ENCODE peak calls at places on chromosomes 3 and 15, in six cellular contexts. Q, R, B, D, G and K are unnamed samples.

GRCh38 chr3:197494366-197495058 is 61.3 kb downstream of the BDH1 start:
- DNase-seq in Q (no peak), R (no peak), B (peak), D (no peak), G (no peak), K (no peak)

GRCh38 chr3:29850641-29851040 is 569.8 kb downstream of the RBMS3 start:
- DNase-seq in Q (no peak), R (no peak), B (no peak), D (no peak), G (no peak), K (no peak)

GRCh38 chr3:148943531-148944200 is 47.7 kb upstream of the GYG1 start:
- DNase-seq in Q (no peak), R (peak), B (peak), D (peak), G (no peak), K (peak)

GRCh38 chr15:39720721-39721611 is 61.7 kb downstream of the FSIP1 start:
- DNase-seq in Q (no peak), R (no peak), B (peak), D (no peak), G (no peak), K (peak)

GRCh38 chr3:38027466-38028465 is 1.7 kb downstream of the PLCD1 start:
- DNase-seq in Q (no peak), R (no peak), B (no peak), D (no peak), G (no peak), K (no peak)

GRCh38 chr15:96270581-96271172 is 59.8 kb upstream of the NR2F2 start:
- DNase-seq in Q (no peak), R (no peak), B (peak), D (no peak), G (no peak), K (peak)

GRCh38 chr3:99965681-99966408 is 148.2 kb downstream of the CMSS1 start:
- DNase-seq in Q (no peak), R (no peak), B (no peak), D (no peak), G (no peak), K (no peak)

GRCh38 chr3:159884661-159885402 is 103.8 kb upstream of the IL12A start:
- DNase-seq in Q (no peak), R (no peak), B (no peak), D (no peak), G (no peak), K (peak)

GRCh38 chr3:77466562-77466961 is 426.7 kb downstream of the ROBO2 start:
- DNase-seq in Q (no peak), R (no peak), B (no peak), D (no peak), G (no peak), K (no peak)

GRCh38 chr15:50718700-50719125 is 32.1 kb upstream of the TRPM7 start:
- DNase-seq in Q (no peak), R (no peak), B (no peak), D (peak), G (no peak), K (no peak)

GRCh38 chr3:89434621-89435380 is 327.4 kb downstream of the EPHA3 start:
- DNase-seq in Q (no peak), R (no peak), B (no peak), D (no peak), G (no peak), K (no peak)

GRCh38 chr15:47218295-47218694 is 499.0 kb upstream of the SEMA6D start:
- DNase-seq in Q (no peak), R (no peak), B (no peak), D (no peak), G (no peak), K (peak)